ENCODE peak calls at places on chromosomes 7 and 10, in four cellular contexts. G is cardiac fibroblast, T is smooth muscle cell of the brain vasculature, A is psoas muscle. F is an unnamed sample.

GRCh38 chr7:5831196-5831595 is 49.4 kb upstream of the OCM start:
- DNase-seq in G (peak), T (no peak), A (no peak), F (no peak)

GRCh38 chr10:6409982-6410694 is 169.9 kb downstream of the PRKCQ start:
- DNase-seq in G (peak), T (no peak), A (peak), F (peak)

GRCh38 chr10:130436633-130437032 is 300.4 kb downstream of the GLRX3 start:
- DNase-seq in G (no peak), T (no peak), A (no peak), F (no peak)

GRCh38 chr10:82148764-82149163 is 273.8 kb downstream of the NRG3 start:
- DNase-seq in G (no peak), T (no peak), A (no peak), F (no peak)

GRCh38 chr10:107689318-107689717 is 524.8 kb upstream of the SORCS1 start:
- DNase-seq in G (peak), T (no peak), A (no peak), F (no peak)

GRCh38 chr7:46532571-46532970 is 611.5 kb upstream of the IGFBP3 start:
- DNase-seq in G (no peak), T (no peak), A (no peak), F (no peak)

GRCh38 chr7:3558410-3558809 is 257.4 kb downstream of the SDK1 start:
- DNase-seq in G (peak), T (no peak), A (no peak), F (no peak)

GRCh38 chr10:91589656-91590035 is 43.2 kb downstream of the PPP1R3C start:
- DNase-seq in G (no peak), T (no peak), A (no peak), F (no peak)

GRCh38 chr10:81898518-81898917 is 23.5 kb downstream of the NRG3 start:
- DNase-seq in G (no peak), T (no peak), A (no peak), F (no peak)

GRCh38 chr10:110686941-110687340 is 42.8 kb downstream of the RBM20 start:
- DNase-seq in G (no peak), T (no peak), A (no peak), F (no peak)

GRCh38 chr10:115937756-115938032 is 335.3 kb downstream of the GFRA1 start:
- DNase-seq in G (no peak), T (no peak), A (no peak), F (no peak)

GRCh38 chr7:68676789-68677535 is 921.3 kb upstream of the AUTS2 start:
- DNase-seq in G (no peak), T (no peak), A (no peak), F (no peak)

GRCh38 chr10:7111574-7111973 is 299.3 kb downstream of the SFMBT2 start:
- DNase-seq in G (peak), T (peak), A (no peak), F (no peak)

GRCh38 chr7:2000801-2001321 is 231.9 kb downstream of the MAD1L1 start:
- DNase-seq in G (no peak), T (no peak), A (peak), F (no peak)

GRCh38 chr10:27433976-27434375 is 70.1 kb upstream of the RAB18 start:
- DNase-seq in G (no peak), T (no peak), A (no peak), F (no peak)

GRCh38 chr10:27474741-27475140 is 29.4 kb upstream of the RAB18 start:
- DNase-seq in G (no peak), T (no peak), A (no peak), F (no peak)

GRCh38 chr7:50696810-50697582 is 85.7 kb downstream of the GRB10 start:
- DNase-seq in G (no peak), T (no peak), A (no peak), F (no peak)

GRCh38 chr7:98133181-98133580 is 26.5 kb downstream of the LMTK2 start:
- DNase-seq in G (peak), T (no peak), A (no peak), F (peak)

GRCh38 chr10:43105119-43105792 is 28.4 kb downstream of the RET start:
- DNase-seq in G (peak), T (peak), A (peak), F (peak)